ENCODE peak calls at places on chromosomes 16 and 17, in five cellular contexts. One of them, this sample, is unnamed.

GRCh38 chr16:82088483-82088882 is 53.4 kb downstream of the HSD17B2 start:
- DNase-seq in astrocyte: no peak
- DNase-seq in tibial artery: no peak
- DNase-seq in ACHN: no peak
- DNase-seq in left colon: no peak
- DNase-seq in this sample: no peak

GRCh38 chr17:20998571-20999043 is 44.2 kb downstream of the USP22 start:
- DNase-seq in left colon: no peak
- DNase-seq in tibial artery: no peak
- DNase-seq in astrocyte: no peak
- DNase-seq in ACHN: no peak
- DNase-seq in this sample: no peak

GRCh38 chr17:42422412-42422957 is 571 bp downstream of the CAVIN1 start:
- DNase-seq in tibial artery: peak; percentile 74
- DNase-seq in left colon: peak; percentile 33
- DNase-seq in ACHN: peak; percentile 38
- DNase-seq in astrocyte: no peak
- DNase-seq in this sample: no peak

GRCh38 chr17:27747462-27748359 is 52.6 kb downstream of the NOS2 start:
- DNase-seq in ACHN: peak; percentile 13
- DNase-seq in astrocyte: no peak
- DNase-seq in tibial artery: no peak
- DNase-seq in left colon: no peak
- DNase-seq in this sample: no peak

GRCh38 chr17:44360826-44361225 is 2.8 kb downstream of the FAM171A2 start:
- DNase-seq in tibial artery: no peak
- DNase-seq in astrocyte: no peak
- DNase-seq in ACHN: no peak
- DNase-seq in left colon: no peak
- DNase-seq in this sample: no peak

GRCh38 chr16:61277849-61278248 is 758.4 kb downstream of the CDH8 start:
- DNase-seq in tibial artery: no peak
- DNase-seq in ACHN: no peak
- DNase-seq in astrocyte: no peak
- DNase-seq in left colon: no peak
- DNase-seq in this sample: no peak

GRCh38 chr16:77780378-77780837 is 8.0 kb upstream of the VAT1L start:
- DNase-seq in left colon: no peak
- DNase-seq in astrocyte: peak; percentile 99
- DNase-seq in tibial artery: no peak
- DNase-seq in ACHN: peak; percentile 70
- DNase-seq in this sample: no peak

GRCh38 chr17:81911277-81911961 is at the start of gene PCYT2:
- DNase-seq in left colon: peak; percentile 95
- DNase-seq in ACHN: peak; percentile 85
- DNase-seq in astrocyte: peak; percentile 51
- DNase-seq in tibial artery: peak; percentile 94
- DNase-seq in this sample: peak; percentile 53

GRCh38 chr17:63442074-63442473 is 4.0 kb downstream of the CYB561 start:
- DNase-seq in ACHN: no peak
- DNase-seq in astrocyte: no peak
- DNase-seq in tibial artery: no peak
- DNase-seq in left colon: no peak
- DNase-seq in this sample: no peak

GRCh38 chr17:231966-232807 is 50.7 kb upstream of the DOC2B start:
- DNase-seq in tibial artery: peak; percentile 35
- DNase-seq in astrocyte: no peak
- DNase-seq in ACHN: no peak
- DNase-seq in left colon: peak; percentile 20
- DNase-seq in this sample: no peak

GRCh38 chr17:75181608-75182318 is 996 bp downstream of the SUMO2 start:
- DNase-seq in tibial artery: peak; percentile 67
- DNase-seq in astrocyte: no peak
- DNase-seq in left colon: no peak
- DNase-seq in ACHN: no peak
- DNase-seq in this sample: no peak

GRCh38 chr17:46061435-46061834 is 62.4 kb downstream of the STH start:
- DNase-seq in ACHN: peak; percentile 63
- DNase-seq in astrocyte: no peak
- DNase-seq in tibial artery: no peak
- DNase-seq in left colon: no peak
- DNase-seq in this sample: no peak

GRCh38 chr16:4868573-4868972 is 21.3 kb downstream of the UBN1 start:
- DNase-seq in left colon: no peak
- DNase-seq in tibial artery: no peak
- DNase-seq in astrocyte: no peak
- DNase-seq in ACHN: no peak
- DNase-seq in this sample: no peak

GRCh38 chr17:8087075-8087941 is at the start of gene ALOX12B:
- DNase-seq in astrocyte: no peak
- DNase-seq in ACHN: no peak
- DNase-seq in tibial artery: no peak
- DNase-seq in left colon: no peak
- DNase-seq in this sample: no peak

GRCh38 chr17:8892338-8892690 is 24.8 kb upstream of the PIK3R6 start:
- DNase-seq in astrocyte: no peak
- DNase-seq in left colon: no peak
- DNase-seq in ACHN: no peak
- DNase-seq in tibial artery: no peak
- DNase-seq in this sample: no peak